ENCODE peak calls at places on chromosomes 13 and 19, in seven cellular contexts. I is NB4, K is esophagus squamous epithelium, J is iPS DF 6.9, B is mammary epithelial cell, M is tibial nerve, T is amygdala. V is an unnamed sample.

GRCh38 chr13:103291693-103292572 is 225.7 kb upstream of the SLC10A2 start:
- DNase-seq in I (no peak), K (no peak), J (no peak), B (no peak), M (no peak), T (no peak), V (no peak)

GRCh38 chr19:1173845-1174809 is at the start of gene SBNO2:
- DNase-seq in I (peak), K (peak), J (peak), B (peak), M (peak), T (peak), V (no peak)

GRCh38 chr13:44540761-44541434 is 35.2 kb downstream of the TSC22D1 start:
- DNase-seq in I (no peak), K (no peak), J (no peak), B (no peak), M (no peak), T (no peak), V (no peak)

GRCh38 chr19:43765109-43765876 is 10.5 kb upstream of the SMG9 start:
- DNase-seq in I (peak), K (no peak), J (no peak), B (peak), M (peak), T (no peak), V (no peak)

GRCh38 chr19:39765091-39766076 is 13.3 kb upstream of the LEUTX start:
- DNase-seq in I (peak), K (no peak), J (peak), B (peak), M (peak), T (no peak), V (peak)

GRCh38 chr13:37648604-37649003 is 50.0 kb upstream of the POSTN start:
- DNase-seq in I (no peak), K (no peak), J (no peak), B (peak), M (no peak), T (no peak), V (no peak)

GRCh38 chr19:54477650-54478049 is 4.6 kb upstream of the CDC42EP5 start:
- DNase-seq in I (no peak), K (no peak), J (no peak), B (no peak), M (no peak), T (no peak), V (no peak)

GRCh38 chr19:10155834-10156233 is 36.1 kb upstream of the EIF3G start:
- DNase-seq in I (peak), K (no peak), J (no peak), B (peak), M (no peak), T (no peak), V (no peak)

GRCh38 chr13:87810391-87810801 is 139.2 kb downstream of the SLITRK5 start:
- DNase-seq in I (no peak), K (no peak), J (peak), B (no peak), M (no peak), T (no peak), V (no peak)

GRCh38 chr13:31860002-31860401 is 120.7 kb downstream of the RXFP2 start:
- DNase-seq in I (no peak), K (no peak), J (no peak), B (no peak), M (no peak), T (peak), V (no peak)

GRCh38 chr19:32543107-32543900 is 37.7 kb upstream of the PDCD5 start:
- DNase-seq in I (no peak), K (no peak), J (no peak), B (peak), M (no peak), T (no peak), V (no peak)

GRCh38 chr13:29384466-29384865 is 211.0 kb downstream of the SLC7A1 start:
- DNase-seq in I (peak), K (no peak), J (no peak), B (no peak), M (no peak), T (no peak), V (no peak)

GRCh38 chr13:93398167-93398566 is 171.6 kb downstream of the GPC6 start:
- DNase-seq in I (no peak), K (no peak), J (no peak), B (no peak), M (no peak), T (no peak), V (no peak)

GRCh38 chr13:114282143-114282685 is 813 bp downstream of the UPF3A start:
- DNase-seq in I (peak), K (no peak), J (no peak), B (peak), M (no peak), T (peak), V (no peak)

GRCh38 chr19:2617393-2618165 is 84.9 kb downstream of the GNG7 start:
- DNase-seq in I (no peak), K (no peak), J (no peak), B (no peak), M (no peak), T (no peak), V (no peak)

GRCh38 chr13:111623170-111623569 is 302.7 kb downstream of the TEX29 start:
- DNase-seq in I (peak), K (no peak), J (no peak), B (no peak), M (no peak), T (peak), V (no peak)

GRCh38 chr19:56712609-56713008 is 41.1 kb upstream of the ZNF835 start:
- DNase-seq in I (no peak), K (no peak), J (no peak), B (no peak), M (no peak), T (peak), V (no peak)

GRCh38 chr13:45542878-45543277 is 72.7 kb downstream of the ERICH6B start:
- DNase-seq in I (peak), K (no peak), J (no peak), B (no peak), M (no peak), T (no peak), V (no peak)

GRCh38 chr19:38452430-38453366 is 19.2 kb downstream of the RYR1 start:
- DNase-seq in I (peak), K (no peak), J (peak), B (no peak), M (no peak), T (no peak), V (no peak)

V was measured in Panc1.